ENCODE peak calls at places on chromosomes 12 and 14, in seven cellular contexts. One of them, this sample, is unnamed.
A peak's percentile ranks its signal among the peaks of the same experiment; 100 is the strongest.

GRCh38 chr14:84036863-84037262 is 1493.1 kb upstream of the FLRT2 start:
- DNase-seq in activated CD4-positive, alpha-beta T cell treated with anti-CD3 and anti-CD28 coated beads for 24 hours: no peak
- DNase-seq in neuronal stem cell: no peak
- DNase-seq in OCI-LY7: no peak
- DNase-seq in transverse colon: no peak
- DNase-seq in stimulated activated CD4-positive, alpha-beta T cell treated with anti-CD3 and anti-CD28 coated beads, Interleukin-12 subunit alpha, Interleukin-12 subunit beta, amount 100 ng/mL, for 4 hours: no peak
- DNase-seq in hypothalamus: no peak
- DNase-seq in this sample: no peak

GRCh38 chr12:115163710-115164109 is 479.7 kb upstream of the TBX3 start:
- DNase-seq in stimulated activated CD4-positive, alpha-beta T cell treated with anti-CD3 and anti-CD28 coated beads, Interleukin-12 subunit alpha, Interleukin-12 subunit beta, amount 100 ng/mL, for 4 hours: no peak
- DNase-seq in OCI-LY7: no peak
- DNase-seq in hypothalamus: no peak
- DNase-seq in transverse colon: no peak
- DNase-seq in neuronal stem cell: peak; percentile 59
- DNase-seq in activated CD4-positive, alpha-beta T cell treated with anti-CD3 and anti-CD28 coated beads for 24 hours: no peak
- DNase-seq in this sample: no peak

GRCh38 chr14:105475269-105475915 is 771 bp downstream of the CRIP2 start:
- DNase-seq in OCI-LY7: no peak
- DNase-seq in neuronal stem cell: no peak
- DNase-seq in transverse colon: no peak
- DNase-seq in activated CD4-positive, alpha-beta T cell treated with anti-CD3 and anti-CD28 coated beads for 24 hours: no peak
- DNase-seq in hypothalamus: peak; percentile 34
- DNase-seq in stimulated activated CD4-positive, alpha-beta T cell treated with anti-CD3 and anti-CD28 coated beads, Interleukin-12 subunit alpha, Interleukin-12 subunit beta, amount 100 ng/mL, for 4 hours: no peak
- DNase-seq in this sample: no peak

GRCh38 chr12:110245278-110245868 is 35.7 kb upstream of the ATP2A2 start:
- DNase-seq in transverse colon: peak; percentile 81
- DNase-seq in stimulated activated CD4-positive, alpha-beta T cell treated with anti-CD3 and anti-CD28 coated beads, Interleukin-12 subunit alpha, Interleukin-12 subunit beta, amount 100 ng/mL, for 4 hours: peak; percentile 45
- DNase-seq in neuronal stem cell: no peak
- DNase-seq in OCI-LY7: peak; percentile 68
- DNase-seq in activated CD4-positive, alpha-beta T cell treated with anti-CD3 and anti-CD28 coated beads for 24 hours: peak; percentile 22
- DNase-seq in hypothalamus: no peak
- DNase-seq in this sample: peak; percentile 82

GRCh38 chr12:28033538-28033915 is 61.0 kb upstream of the PTHLH start:
- DNase-seq in hypothalamus: no peak
- DNase-seq in OCI-LY7: no peak
- DNase-seq in transverse colon: no peak
- DNase-seq in activated CD4-positive, alpha-beta T cell treated with anti-CD3 and anti-CD28 coated beads for 24 hours: no peak
- DNase-seq in stimulated activated CD4-positive, alpha-beta T cell treated with anti-CD3 and anti-CD28 coated beads, Interleukin-12 subunit alpha, Interleukin-12 subunit beta, amount 100 ng/mL, for 4 hours: no peak
- DNase-seq in neuronal stem cell: no peak
- DNase-seq in this sample: no peak

GRCh38 chr14:94677239-94677612 is 65.0 kb downstream of the SERPINA3 start:
- DNase-seq in neuronal stem cell: no peak
- DNase-seq in stimulated activated CD4-positive, alpha-beta T cell treated with anti-CD3 and anti-CD28 coated beads, Interleukin-12 subunit alpha, Interleukin-12 subunit beta, amount 100 ng/mL, for 4 hours: no peak
- DNase-seq in transverse colon: no peak
- DNase-seq in hypothalamus: no peak
- DNase-seq in OCI-LY7: no peak
- DNase-seq in activated CD4-positive, alpha-beta T cell treated with anti-CD3 and anti-CD28 coated beads for 24 hours: no peak
- DNase-seq in this sample: no peak

GRCh38 chr12:14960548-14961465 is 594 bp downstream of the ARHGDIB start:
- DNase-seq in hypothalamus: no peak
- DNase-seq in stimulated activated CD4-positive, alpha-beta T cell treated with anti-CD3 and anti-CD28 coated beads, Interleukin-12 subunit alpha, Interleukin-12 subunit beta, amount 100 ng/mL, for 4 hours: no peak
- DNase-seq in transverse colon: peak; percentile 21
- DNase-seq in neuronal stem cell: no peak
- DNase-seq in activated CD4-positive, alpha-beta T cell treated with anti-CD3 and anti-CD28 coated beads for 24 hours: no peak
- DNase-seq in OCI-LY7: peak; percentile 42
- DNase-seq in this sample: peak; percentile 77

GRCh38 chr14:62694075-62694474 is 351.2 kb downstream of the KCNH5 start:
- DNase-seq in activated CD4-positive, alpha-beta T cell treated with anti-CD3 and anti-CD28 coated beads for 24 hours: no peak
- DNase-seq in OCI-LY7: no peak
- DNase-seq in transverse colon: no peak
- DNase-seq in stimulated activated CD4-positive, alpha-beta T cell treated with anti-CD3 and anti-CD28 coated beads, Interleukin-12 subunit alpha, Interleukin-12 subunit beta, amount 100 ng/mL, for 4 hours: no peak
- DNase-seq in hypothalamus: no peak
- DNase-seq in neuronal stem cell: no peak
- DNase-seq in this sample: no peak

GRCh38 chr12:101935769-101936741 is 58.7 kb downstream of the DRAM1 start:
- DNase-seq in activated CD4-positive, alpha-beta T cell treated with anti-CD3 and anti-CD28 coated beads for 24 hours: no peak
- DNase-seq in OCI-LY7: peak; percentile 81
- DNase-seq in hypothalamus: no peak
- DNase-seq in transverse colon: peak; percentile 24
- DNase-seq in stimulated activated CD4-positive, alpha-beta T cell treated with anti-CD3 and anti-CD28 coated beads, Interleukin-12 subunit alpha, Interleukin-12 subunit beta, amount 100 ng/mL, for 4 hours: no peak
- DNase-seq in neuronal stem cell: no peak
- DNase-seq in this sample: peak; percentile 76

GRCh38 chr12:121770802-121771625 is 22.5 kb downstream of the RHOF start:
- DNase-seq in stimulated activated CD4-positive, alpha-beta T cell treated with anti-CD3 and anti-CD28 coated beads, Interleukin-12 subunit alpha, Interleukin-12 subunit beta, amount 100 ng/mL, for 4 hours: no peak
- DNase-seq in transverse colon: no peak
- DNase-seq in neuronal stem cell: no peak
- DNase-seq in OCI-LY7: no peak
- DNase-seq in hypothalamus: no peak
- DNase-seq in activated CD4-positive, alpha-beta T cell treated with anti-CD3 and anti-CD28 coated beads for 24 hours: no peak
- DNase-seq in this sample: no peak

GRCh38 chr12:9651265-9651729 is 18.2 kb upstream of the CLEC2D start:
- DNase-seq in OCI-LY7: peak; percentile 60
- DNase-seq in neuronal stem cell: no peak
- DNase-seq in hypothalamus: no peak
- DNase-seq in stimulated activated CD4-positive, alpha-beta T cell treated with anti-CD3 and anti-CD28 coated beads, Interleukin-12 subunit alpha, Interleukin-12 subunit beta, amount 100 ng/mL, for 4 hours: no peak
- DNase-seq in activated CD4-positive, alpha-beta T cell treated with anti-CD3 and anti-CD28 coated beads for 24 hours: peak; percentile 48
- DNase-seq in transverse colon: no peak
- DNase-seq in this sample: no peak

GRCh38 chr14:101889898-101890297 is 74.5 kb upstream of the DYNC1H1 start:
- DNase-seq in activated CD4-positive, alpha-beta T cell treated with anti-CD3 and anti-CD28 coated beads for 24 hours: no peak
- DNase-seq in transverse colon: peak; percentile 5
- DNase-seq in stimulated activated CD4-positive, alpha-beta T cell treated with anti-CD3 and anti-CD28 coated beads, Interleukin-12 subunit alpha, Interleukin-12 subunit beta, amount 100 ng/mL, for 4 hours: no peak
- DNase-seq in OCI-LY7: peak; percentile 39
- DNase-seq in hypothalamus: no peak
- DNase-seq in neuronal stem cell: no peak
- DNase-seq in this sample: peak; percentile 55

GRCh38 chr12:49279706-49280159 is 14.9 kb downstream of the TUBA1C start:
- DNase-seq in transverse colon: peak; percentile 26
- DNase-seq in neuronal stem cell: no peak
- DNase-seq in hypothalamus: no peak
- DNase-seq in stimulated activated CD4-positive, alpha-beta T cell treated with anti-CD3 and anti-CD28 coated beads, Interleukin-12 subunit alpha, Interleukin-12 subunit beta, amount 100 ng/mL, for 4 hours: no peak
- DNase-seq in activated CD4-positive, alpha-beta T cell treated with anti-CD3 and anti-CD28 coated beads for 24 hours: no peak
- DNase-seq in OCI-LY7: no peak
- DNase-seq in this sample: no peak

GRCh38 chr12:101962486-101962885 is 85.1 kb downstream of the DRAM1 start:
- DNase-seq in hypothalamus: no peak
- DNase-seq in neuronal stem cell: no peak
- DNase-seq in transverse colon: no peak
- DNase-seq in OCI-LY7: no peak
- DNase-seq in activated CD4-positive, alpha-beta T cell treated with anti-CD3 and anti-CD28 coated beads for 24 hours: no peak
- DNase-seq in stimulated activated CD4-positive, alpha-beta T cell treated with anti-CD3 and anti-CD28 coated beads, Interleukin-12 subunit alpha, Interleukin-12 subunit beta, amount 100 ng/mL, for 4 hours: no peak
- DNase-seq in this sample: no peak

GRCh38 chr12:60535363-60535762 is 939.5 kb downstream of the SLC16A7 start:
- DNase-seq in transverse colon: no peak
- DNase-seq in hypothalamus: no peak
- DNase-seq in stimulated activated CD4-positive, alpha-beta T cell treated with anti-CD3 and anti-CD28 coated beads, Interleukin-12 subunit alpha, Interleukin-12 subunit beta, amount 100 ng/mL, for 4 hours: no peak
- DNase-seq in activated CD4-positive, alpha-beta T cell treated with anti-CD3 and anti-CD28 coated beads for 24 hours: no peak
- DNase-seq in neuronal stem cell: no peak
- DNase-seq in OCI-LY7: no peak
- DNase-seq in this sample: no peak

GRCh38 chr14:102516531-102517411 is 7.2 kb upstream of the ANKRD9 start:
- DNase-seq in hypothalamus: peak; percentile 26
- DNase-seq in activated CD4-positive, alpha-beta T cell treated with anti-CD3 and anti-CD28 coated beads for 24 hours: peak; percentile 50
- DNase-seq in neuronal stem cell: peak; percentile 62
- DNase-seq in stimulated activated CD4-positive, alpha-beta T cell treated with anti-CD3 and anti-CD28 coated beads, Interleukin-12 subunit alpha, Interleukin-12 subunit beta, amount 100 ng/mL, for 4 hours: peak; percentile 64
- DNase-seq in OCI-LY7: peak; percentile 46
- DNase-seq in transverse colon: peak; percentile 76
- DNase-seq in this sample: peak; percentile 75

GRCh38 chr12:7439579-7440505 is 4.1 kb downstream of the CD163L1 start:
- DNase-seq in transverse colon: peak; percentile 47
- DNase-seq in hypothalamus: no peak
- DNase-seq in activated CD4-positive, alpha-beta T cell treated with anti-CD3 and anti-CD28 coated beads for 24 hours: peak; percentile 26
- DNase-seq in stimulated activated CD4-positive, alpha-beta T cell treated with anti-CD3 and anti-CD28 coated beads, Interleukin-12 subunit alpha, Interleukin-12 subunit beta, amount 100 ng/mL, for 4 hours: peak; percentile 35
- DNase-seq in neuronal stem cell: peak; percentile 48
- DNase-seq in OCI-LY7: no peak
- DNase-seq in this sample: no peak

GRCh38 chr14:24077086-24077485 is 5.7 kb downstream of the CPNE6 start:
- DNase-seq in neuronal stem cell: no peak
- DNase-seq in stimulated activated CD4-positive, alpha-beta T cell treated with anti-CD3 and anti-CD28 coated beads, Interleukin-12 subunit alpha, Interleukin-12 subunit beta, amount 100 ng/mL, for 4 hours: no peak
- DNase-seq in hypothalamus: no peak
- DNase-seq in activated CD4-positive, alpha-beta T cell treated with anti-CD3 and anti-CD28 coated beads for 24 hours: no peak
- DNase-seq in OCI-LY7: no peak
- DNase-seq in transverse colon: no peak
- DNase-seq in this sample: no peak

GRCh38 chr14:99653618-99654017 is 8.7 kb downstream of the HHIPL1 start:
- DNase-seq in neuronal stem cell: no peak
- DNase-seq in hypothalamus: no peak
- DNase-seq in stimulated activated CD4-positive, alpha-beta T cell treated with anti-CD3 and anti-CD28 coated beads, Interleukin-12 subunit alpha, Interleukin-12 subunit beta, amount 100 ng/mL, for 4 hours: no peak
- DNase-seq in OCI-LY7: no peak
- DNase-seq in activated CD4-positive, alpha-beta T cell treated with anti-CD3 and anti-CD28 coated beads for 24 hours: no peak
- DNase-seq in transverse colon: no peak
- DNase-seq in this sample: no peak

GRCh38 chr12:131471946-131472732 is 238.8 kb upstream of the SFSWAP start:
- DNase-seq in neuronal stem cell: no peak
- DNase-seq in OCI-LY7: no peak
- DNase-seq in transverse colon: no peak
- DNase-seq in stimulated activated CD4-positive, alpha-beta T cell treated with anti-CD3 and anti-CD28 coated beads, Interleukin-12 subunit alpha, Interleukin-12 subunit beta, amount 100 ng/mL, for 4 hours: no peak
- DNase-seq in hypothalamus: no peak
- DNase-seq in activated CD4-positive, alpha-beta T cell treated with anti-CD3 and anti-CD28 coated beads for 24 hours: no peak
- DNase-seq in this sample: no peak

GRCh38 chr12:100443434-100443833 is 30.2 kb upstream of the NR1H4 start:
- DNase-seq in hypothalamus: no peak
- DNase-seq in activated CD4-positive, alpha-beta T cell treated with anti-CD3 and anti-CD28 coated beads for 24 hours: no peak
- DNase-seq in neuronal stem cell: no peak
- DNase-seq in OCI-LY7: no peak
- DNase-seq in transverse colon: no peak
- DNase-seq in stimulated activated CD4-positive, alpha-beta T cell treated with anti-CD3 and anti-CD28 coated beads, Interleukin-12 subunit alpha, Interleukin-12 subunit beta, amount 100 ng/mL, for 4 hours: no peak
- DNase-seq in this sample: no peak

GRCh38 chr12:20443216-20443615 is 74.9 kb downstream of the PDE3A start:
- DNase-seq in activated CD4-positive, alpha-beta T cell treated with anti-CD3 and anti-CD28 coated beads for 24 hours: no peak
- DNase-seq in transverse colon: no peak
- DNase-seq in stimulated activated CD4-positive, alpha-beta T cell treated with anti-CD3 and anti-CD28 coated beads, Interleukin-12 subunit alpha, Interleukin-12 subunit beta, amount 100 ng/mL, for 4 hours: no peak
- DNase-seq in neuronal stem cell: no peak
- DNase-seq in hypothalamus: no peak
- DNase-seq in OCI-LY7: no peak
- DNase-seq in this sample: no peak